ENCODE peak calls at places on chromosomes 13 and 19, in nine cellular contexts. V is prostate gland, I is HepG2, Y is K562, G is transverse colon, L is suprapubic skin, R is esophagus muscularis mucosa, M is upper lobe of left lung, T is HCT116. J is an unnamed sample. For H3K9me3, the result is how much of the 10 kb centered on the place peaks cover.

GRCh38 chr19:55385749-55386514 is at the start of gene RPL28:
- DNase-seq in R (peak), Y (peak), M (peak), V (peak), T (peak), G (peak), L (peak), I (peak), J (peak)

GRCh38 chr13:107999751-108000150 is 215.6 kb downstream of the LIG4 start:
- DNase-seq in G (no peak), R (no peak), M (no peak), T (no peak), L (no peak), I (no peak), Y (peak), V (no peak), J (no peak)

GRCh38 chr19:19817357-19817756 is 4.2 kb downstream of the ZNF506 start:
- DNase-seq in R (no peak), G (no peak), Y (no peak), I (no peak), V (no peak), L (no peak), M (no peak), T (no peak), J (no peak)

GRCh38 chr19:44643605-44644390 is at the start of gene PVR:
- DNase-seq in T (no peak), G (peak), Y (peak), L (no peak), I (peak), M (peak), V (peak), R (no peak), J (peak)

GRCh38 chr19:49861541-49862410 is 5.6 kb downstream of the PNKP start:
- DNase-seq in Y (no peak), V (peak), I (no peak), L (no peak), G (no peak), R (no peak), M (peak), T (no peak), J (peak)

GRCh38 chr13:98999635-98999952 is 21.7 kb upstream of the DOCK9 start:
- DNase-seq in T (no peak), R (no peak), I (no peak), Y (no peak), V (no peak), L (no peak), M (no peak), G (no peak), J (no peak)

GRCh38 chr13:39406688-39407087 is 196.3 kb downstream of the LHFPL6 start:
- DNase-seq in Y (peak), R (no peak), I (no peak), L (no peak), V (no peak), M (no peak), T (no peak), G (no peak), J (no peak)

GRCh38 chr13:113918981-113919646 is 54.8 kb downstream of the C13orf46 start:
- DNase-seq in Y (no peak), T (no peak), G (no peak), M (peak), R (no peak), I (no peak), L (peak), V (no peak), J (no peak)

GRCh38 chr19:51024924-51025323 is 1.5 kb downstream of the KLK11 start:
- DNase-seq in T (no peak), R (no peak), G (no peak), I (no peak), Y (no peak), L (no peak), M (no peak), V (no peak), J (no peak)

GRCh38 chr19:49930483-49931011 is 1.2 kb upstream of the NUP62 start:
- DNase-seq in R (no peak), G (peak), L (no peak), M (no peak), Y (peak), V (no peak), T (peak), I (no peak), J (peak)

GRCh38 chr13:64900039-64900438 is 2330.1 kb downstream of the PCDH9 start:
- DNase-seq in G (no peak), V (no peak), Y (no peak), R (no peak), L (no peak), I (no peak), T (no peak), M (no peak), J (no peak)

GRCh38 chr13:72121466-72121865 is 254.5 kb upstream of the DACH1 start:
- DNase-seq in R (no peak), I (no peak), V (no peak), L (no peak), M (no peak), G (no peak), T (no peak), Y (no peak), J (no peak)

GRCh38 chr13:48994731-48995130 is 19.0 kb downstream of the FNDC3A start:
- DNase-seq in G (no peak), L (no peak), Y (no peak), T (no peak), I (peak), M (no peak), V (no peak), R (no peak), J (no peak)

GRCh38 chr19:13234518-13234917 is 84.3 kb downstream of the IER2 start:
- DNase-seq in T (peak), R (no peak), V (peak), M (no peak), G (peak), I (peak), L (no peak), Y (peak), J (peak)

GRCh38 chr13:113972451-113973217 is 1.2 kb downstream of the C13orf46 start:
- DNase-seq in I (no peak), M (peak), T (no peak), G (no peak), L (no peak), R (no peak), Y (no peak), V (no peak), J (peak)

GRCh38 chr13:105441406-105441805 is 1094.1 kb downstream of the EFNB2 start:
- DNase-seq in I (no peak), L (no peak), G (no peak), M (no peak), R (no peak), T (no peak), V (no peak), Y (no peak), J (no peak)

GRCh38 chr13:30340367-30341184 is 33.2 kb upstream of the KATNAL1 start:
- DNase-seq in L (no peak), V (no peak), G (peak), Y (peak), T (peak), M (no peak), R (no peak), I (no peak), J (no peak)

GRCh38 chr13:101640797-101641400 is 188.4 kb downstream of the ITGBL1 start:
- DNase-seq in Y (no peak), M (no peak), G (no peak), T (no peak), R (no peak), V (no peak), I (no peak), L (no peak), J (no peak)

GRCh38 chr13:63198076-63198475 is 1782.4 kb upstream of the PCDH20 start:
- DNase-seq in T (no peak), V (no peak), M (no peak), I (no peak), G (no peak), Y (no peak), R (no peak), L (no peak), J (no peak)

GRCh38 chr13:112345826-112346172 is 30.4 kb upstream of the SPACA7 start:
- DNase-seq in T (no peak), L (peak), G (no peak), Y (no peak), V (no peak), M (peak), R (no peak), I (no peak), J (no peak)

GRCh38 chr13:31174018-31174417 is 12.3 kb upstream of the HSPH1 start:
- DNase-seq in L (no peak), R (no peak), Y (no peak), M (no peak), I (peak), T (no peak), G (no peak), V (no peak), J (no peak)

GRCh38 chr13:73835138-73835721 is 299.0 kb downstream of the KLF12 start:
- DNase-seq in M (no peak), I (peak), Y (peak), T (peak), V (no peak), L (no peak), R (no peak), G (no peak), J (no peak)

GRCh38 chr19:56126983-56127780 is 6.1 kb upstream of the ZNF787 start:
- DNase-seq in Y (peak), L (no peak), G (no peak), T (no peak), R (no peak), M (no peak), I (peak), V (no peak), J (no peak)

GRCh38 chr19:16381756-16382401 is 57.3 kb downstream of the KLF2 start:
- DNase-seq in I (no peak), R (peak), V (no peak), L (peak), G (peak), T (no peak), M (no peak), Y (no peak), J (peak)

GRCh38 chr19:3302755-3303154 is 63.6 kb upstream of the NFIC start:
- DNase-seq in Y (no peak), L (no peak), G (no peak), I (no peak), R (no peak), M (no peak), V (no peak), T (peak), J (no peak)

GRCh38 chr19:33818426-33818825 is 21.8 kb downstream of the KCTD15 start:
- DNase-seq in R (no peak), I (no peak), L (peak), T (no peak), Y (no peak), M (no peak), G (no peak), V (no peak), J (peak)

GRCh38 chr19:5250127-5250659 is 90.4 kb downstream of the PTPRS start:
- DNase-seq in G (peak), Y (no peak), R (no peak), I (no peak), T (no peak), L (no peak), V (peak), M (peak), J (no peak)

GRCh38 chr13:111006508-111007031 is 91.7 kb upstream of the ANKRD10 start:
- DNase-seq in T (no peak), M (no peak), G (peak), Y (peak), R (no peak), V (peak), L (no peak), I (no peak), J (no peak)

GRCh38 chr13:26254583-26255102 is 714 bp downstream of the CDK8 start:
- DNase-seq in L (peak), V (peak), T (no peak), R (no peak), G (peak), M (peak), I (peak), Y (peak), J (peak)

GRCh38 chr19:10885241-10886169 is 14.2 kb downstream of the CARM1 start:
- DNase-seq in L (no peak), M (no peak), Y (no peak), T (no peak), R (no peak), I (no peak), G (no peak), V (no peak), J (no peak)

GRCh38 chr19:46697142-46697960 is 19.6 kb downstream of the PRKD2 start:
- DNase-seq in T (peak), M (peak), V (peak), R (peak), Y (peak), I (no peak), G (peak), L (peak), J (peak)
- TF ChIP-seq POLR2AphosphoS5 in T (peak), M (peak), V (peak), R (peak), Y (peak), I (no peak), G (no peak), L (no peak), J (peak)

GRCh38 chr19:39074942-39075341 is 9.2 kb upstream of the ACP7 start:
- DNase-seq in T (no peak), M (no peak), V (no peak), I (no peak), G (no peak), L (no peak), Y (no peak), R (no peak), J (no peak)
- TF ChIP-seq CTCF in T (no peak), M (no peak), V (no peak), I (no peak), G (no peak), L (no peak), Y (no peak), R (no peak), J (no peak)

DNA sequence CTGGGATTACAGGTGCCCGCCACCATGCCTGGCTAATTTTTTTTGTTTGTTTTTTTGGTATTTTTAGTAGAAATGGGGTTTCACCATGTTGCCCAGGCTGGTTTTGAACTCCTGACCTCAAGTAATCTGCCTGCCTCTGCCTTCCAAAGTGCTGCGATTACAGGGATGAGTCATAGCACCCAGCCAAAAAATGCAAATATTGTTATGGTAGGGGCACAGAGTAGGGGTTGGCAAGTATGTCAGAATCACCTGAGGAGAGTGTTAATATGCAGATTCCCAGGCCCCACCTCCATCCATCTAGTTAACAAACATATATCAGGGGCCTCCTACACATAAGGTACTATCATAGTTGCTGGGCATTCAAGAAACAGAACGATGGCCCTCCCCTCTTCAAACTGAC is 44.7 kb downstream of the VAV1 start:
- DNase-seq in V (no peak), L (no peak), I (no peak), G (no peak), R (no peak), M (no peak), T (no peak), Y (no peak), J (no peak)
- H3K9me3 ChIP-seq in V (under half), L (under half), I (under half), G (under half), R (under half), M (under half), T (under half), Y (under half), J (under half)

GRCh38 chr13:66528139-66528538 is 702.0 kb downstream of the PCDH9 start:
- DNase-seq in Y (no peak), M (no peak), R (no peak), V (no peak), L (no peak), T (no peak), G (no peak), I (no peak), J (no peak)
- TF ChIP-seq POLR2AphosphoS5 in Y (no peak), M (no peak), R (no peak), V (no peak), L (no peak), T (no peak), G (no peak), I (no peak), J (no peak)

GRCh38 chr19:42116308-42117075 is 15.8 kb downstream of the POU2F2 start:
- DNase-seq in R (no peak), Y (peak), M (peak), I (no peak), V (no peak), G (no peak), T (no peak), L (no peak), J (no peak)
- TF ChIP-seq CTCF in R (no peak), Y (no peak), M (no peak), I (no peak), V (no peak), G (no peak), T (peak), L (no peak), J (peak)

GRCh38 chr19:57748029-57748428 is 1.4 kb downstream of the ZNF776 start:
- DNase-seq in R (no peak), G (no peak), T (no peak), V (no peak), Y (no peak), M (no peak), I (no peak), L (no peak), J (no peak)
- H3K9me3 ChIP-seq in R (half or more), G (half or more), T (under half), V (under half), Y (under half), M (half or more), I (under half), L (under half), J (half or more)

J was measured in spleen.